ENCODE peak calls at places on chromosomes 7 and 10, in five cellular contexts. V is psoas muscle, U is lower lobe of right lung, K is mammary epithelial cell, Q is AG04450. G is an unnamed sample.
A peak's percentile ranks its signal among the peaks of the same experiment; 100 is the strongest.

GRCh38 chr10:33291053-33291592 is 43.3 kb downstream of the NRP1 start:
- DNase-seq in V (no peak), U (no peak), K (peak; percentile 88), Q (peak; percentile 43), G (no peak)

GRCh38 chr7:50664461-50664922 is 99.3 kb upstream of the DDC start:
- DNase-seq in V (peak; percentile 37), U (no peak), K (peak; percentile 89), Q (no peak), G (no peak)

GRCh38 chr7:205117-206010 is 13.0 kb downstream of the FAM20C start:
- DNase-seq in V (no peak), U (no peak), K (no peak), Q (no peak), G (peak; percentile 91)

GRCh38 chr10:73732931-73733623 is 11.1 kb upstream of the SEC24C start:
- DNase-seq in V (no peak), U (no peak), K (no peak), Q (no peak), G (no peak)

GRCh38 chr7:2709553-2710165 is 21.7 kb downstream of the AMZ1 start:
- DNase-seq in V (peak; percentile 64), U (peak; percentile 84), K (peak; percentile 48), Q (no peak), G (peak; percentile 67)

GRCh38 chr7:80680159-80680903 is 41.9 kb downstream of the CD36 start:
- DNase-seq in V (no peak), U (no peak), K (no peak), Q (no peak), G (no peak)

GRCh38 chr10:43134126-43134905 is 3.9 kb upstream of the CSGALNACT2 start:
- DNase-seq in V (no peak), U (no peak), K (peak; percentile 6), Q (no peak), G (no peak)

GRCh38 chr10:51667992-51668689 is 31.3 kb downstream of the CSTF2T start:
- DNase-seq in V (no peak), U (no peak), K (no peak), Q (no peak), G (no peak)

GRCh38 chr10:95295031-95295755 is 4.4 kb upstream of the PDLIM1 start:
- DNase-seq in V (peak; percentile 37), U (peak; percentile 78), K (peak; percentile 91), Q (no peak), G (no peak)

GRCh38 chr10:12194752-12195271 is 879 bp downstream of the NUDT5 start:
- DNase-seq in V (peak; percentile 61), U (peak; percentile 82), K (peak; percentile 41), Q (no peak), G (no peak)

GRCh38 chr10:84201244-84201606 is 6.9 kb downstream of the CDHR1 start:
- DNase-seq in V (no peak), U (no peak), K (no peak), Q (no peak), G (no peak)

GRCh38 chr7:92766461-92767003 is 69.8 kb downstream of the CDK6 start:
- DNase-seq in V (no peak), U (no peak), K (peak; percentile 50), Q (no peak), G (no peak)

GRCh38 chr7:50206521-50207250 is 97.8 kb upstream of the IKZF1 start:
- DNase-seq in V (no peak), U (peak; percentile 59), K (no peak), Q (no peak), G (no peak)

GRCh38 chr10:110547139-110547761 is 20.2 kb upstream of the SMC3 start:
- DNase-seq in V (no peak), U (no peak), K (peak; percentile 48), Q (no peak), G (no peak)

GRCh38 chr7:80907141-80907601 is 11.7 kb downstream of the SEMA3C start:
- DNase-seq in V (no peak), U (no peak), K (no peak), Q (no peak), G (no peak)

GRCh38 chr10:126063353-126063791 is 167.0 kb downstream of the FANK1 start:
- DNase-seq in V (no peak), U (no peak), K (peak; percentile 65), Q (peak; percentile 20), G (no peak)

GRCh38 chr7:121337398-121337797 is 8.6 kb downstream of the WNT16 start:
- DNase-seq in V (no peak), U (no peak), K (no peak), Q (no peak), G (no peak)

GRCh38 chr7:32075612-32076011 is 5.4 kb upstream of the PDE1C start:
- DNase-seq in V (no peak), U (no peak), K (no peak), Q (no peak), G (no peak)

GRCh38 chr7:26101471-26102151 is 50.4 kb upstream of the NFE2L3 start:
- DNase-seq in V (peak; percentile 21), U (no peak), K (no peak), Q (no peak), G (no peak)

GRCh38 chr10:105102977-105103376 is 461.9 kb downstream of the SORCS3 start:
- DNase-seq in V (no peak), U (no peak), K (no peak), Q (no peak), G (no peak)

GRCh38 chr10:59176241-59177030 is at the start of gene PHYHIPL:
- DNase-seq in V (peak; percentile 6), U (peak; percentile 17), K (peak; percentile 5), Q (no peak), G (peak; percentile 24)

GRCh38 chr10:112952282-112952991 is 2.4 kb downstream of the TCF7L2 start:
- DNase-seq in V (peak; percentile 28), U (peak; percentile 49), K (peak; percentile 45), Q (no peak), G (no peak)

GRCh38 chr10:80443531-80443974 is 10.6 kb upstream of the TSPAN14 start:
- DNase-seq in V (no peak), U (no peak), K (no peak), Q (no peak), G (no peak)

GRCh38 chr7:91852263-91852741 is 28.2 kb downstream of the MTERF1 start:
- DNase-seq in V (no peak), U (no peak), K (peak; percentile 83), Q (no peak), G (no peak)

GRCh38 chr7:41559426-41559825 is 143.5 kb downstream of the INHBA start:
- DNase-seq in V (no peak), U (no peak), K (peak; percentile 58), Q (no peak), G (no peak)

GRCh38 chr7:93011351-93012294 is 106.2 kb downstream of the SAMD9 start:
- DNase-seq in V (no peak), U (no peak), K (peak; percentile 86), Q (peak; percentile 89), G (no peak)

GRCh38 chr7:17370901-17371550 is 72.6 kb downstream of the AHR start:
- DNase-seq in V (no peak), U (no peak), K (no peak), Q (no peak), G (no peak)

GRCh38 chr7:1431644-1432380 is 27.5 kb downstream of the MICALL2 start:
- DNase-seq in V (no peak), U (no peak), K (no peak), Q (no peak), G (no peak)

GRCh38 chr10:484925-485661 is 204.4 kb downstream of the DIP2C start:
- DNase-seq in V (no peak), U (no peak), K (peak; percentile 25), Q (no peak), G (no peak)

GRCh38 chr10:97601268-97602215 is 12.0 kb downstream of the C10orf62 start:
- DNase-seq in V (peak; percentile 79), U (no peak), K (no peak), Q (no peak), G (no peak)

GRCh38 chr10:36494386-36494785 is 631.0 kb upstream of the ANKRD30A start:
- DNase-seq in V (no peak), U (no peak), K (peak; percentile 88), Q (no peak), G (no peak)

GRCh38 chr7:94595717-94596116 is 60.2 kb downstream of the SGCE start:
- DNase-seq in V (no peak), U (no peak), K (no peak), Q (no peak), G (no peak)

GRCh38 chr10:124324856-124325657 is 93.7 kb downstream of the OAT start:
- DNase-seq in V (no peak), U (no peak), K (no peak), Q (no peak), G (no peak)

GRCh38 chr7:43143918-43144589 is 31.6 kb downstream of the HECW1 start:
- DNase-seq in V (no peak), U (no peak), K (peak; percentile 25), Q (no peak), G (no peak)

GRCh38 chr10:4141471-4141870 is 356.5 kb upstream of the KLF6 start:
- DNase-seq in V (no peak), U (no peak), K (peak; percentile 19), Q (no peak), G (no peak)

GRCh38 chr10:71397340-71398212 is 856 bp downstream of the CDH23 start:
- DNase-seq in V (peak; percentile 22), U (no peak), K (no peak), Q (no peak), G (no peak)

GRCh38 chr10:3186365-3186764 is 13.8 kb upstream of the PITRM1 start:
- DNase-seq in V (no peak), U (no peak), K (no peak), Q (no peak), G (no peak)

GRCh38 chr10:69957516-69958231 is 95.0 kb upstream of the MACROH2A2 start:
- DNase-seq in V (no peak), U (no peak), K (no peak), Q (no peak), G (no peak)
- TF ChIP-seq CTCF in V (no peak), U (no peak), K (no peak), Q (no peak), G (no peak)

DNA sequence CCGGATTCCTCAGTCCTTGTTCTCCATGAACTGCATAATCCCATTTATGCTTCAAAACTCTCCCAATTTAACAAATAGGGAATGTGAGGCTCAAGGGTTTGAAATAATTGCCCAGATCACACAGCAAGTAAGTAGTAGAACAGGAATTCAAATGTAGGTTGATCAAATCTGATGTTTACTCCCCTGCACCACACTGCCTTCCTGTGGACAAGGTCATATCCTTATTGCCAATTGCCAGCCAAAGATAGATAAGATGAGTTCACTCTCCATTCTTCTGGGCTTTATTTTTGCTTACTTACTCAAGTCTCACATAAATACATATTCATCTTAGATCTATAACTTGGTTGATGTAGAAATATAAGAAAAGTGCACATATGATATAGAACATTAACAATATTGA is 435.2 kb upstream of the ETV1 start:
- DNase-seq in V (no peak), U (no peak), K (no peak), Q (no peak), G (no peak)
- TF ChIP-seq CTCF in V (no peak), U (no peak), K (no peak), Q (no peak), G (peak; percentile 19)

GRCh38 chr7:113694149-113694548 is 224.7 kb downstream of the PPP1R3A start:
- DNase-seq in V (no peak), U (no peak), K (no peak), Q (no peak), G (no peak)

GRCh38 chr7:113698556-113699220 is 220.1 kb downstream of the PPP1R3A start:
- DNase-seq in V (no peak), U (no peak), K (peak; percentile 16), Q (peak; percentile 4), G (no peak)
- TF ChIP-seq CTCF in V (peak; percentile 81), U (peak; percentile 52), K (peak; percentile 84), Q (peak; percentile 86), G (peak; percentile 91)

GRCh38 chr10:46787321-46787615 is 124.0 kb upstream of the PTPN20 start:
- DNase-seq in V (no peak), U (no peak), K (peak; percentile 42), Q (no peak), G (no peak)
- TF ChIP-seq CTCF in V (peak; percentile 3), U (peak; percentile 14), K (no peak), Q (peak; percentile 19), G (peak; percentile 7)